ENCODE peak calls at places on chromosomes 7 and 10, in six cellular contexts. R is stimulated activated CD8-positive, alpha-beta memory T cell treated with anti-CD3 and anti-CD28 coated beads, Interleukin-4, amount 100 ng/mL, for 1 hour; X is NCI-H460; C is body of pancreas; Y is activated CD8-positive, alpha-beta memory T cell treated with anti-CD3 and anti-CD28 coated beads for 4 hours; W is breast epithelium. U is an unnamed sample.

GRCh38 chr7:33195264-33195663 is 65.9 kb downstream of the BBS9 start:
- DNase-seq in R (no peak), Y (no peak), C (no peak), W (no peak), X (no peak), U (no peak)

GRCh38 chr7:69654849-69655707 is 56.8 kb downstream of the AUTS2 start:
- DNase-seq in X (no peak), W (no peak), C (no peak), R (no peak), Y (no peak), U (no peak)

GRCh38 chr10:82925547-82925946 is 1050.6 kb downstream of the NRG3 start:
- DNase-seq in C (no peak), Y (no peak), W (no peak), X (no peak), R (no peak), U (no peak)

GRCh38 chr7:114460021-114460420 is 45.4 kb downstream of the FOXP2 start:
- DNase-seq in X (no peak), R (no peak), C (no peak), Y (no peak), W (no peak), U (no peak)

GRCh38 chr10:132869621-132870020 is 72.7 kb downstream of the CFAP46 start:
- DNase-seq in W (no peak), R (no peak), Y (no peak), C (no peak), X (no peak), U (peak)

GRCh38 chr10:18261063-18261462 is 120.8 kb downstream of the CACNB2 start:
- DNase-seq in Y (no peak), X (no peak), R (no peak), W (no peak), C (no peak), U (no peak)

GRCh38 chr10:124155781-124156401 is 62.5 kb upstream of the CHST15 start:
- DNase-seq in R (no peak), X (no peak), C (peak), W (no peak), Y (no peak), U (no peak)

GRCh38 chr10:89534826-89535166 is 598 bp downstream of the SLC16A12 start:
- DNase-seq in X (no peak), C (no peak), Y (no peak), W (no peak), R (no peak), U (no peak)

GRCh38 chr10:120578890-120579289 is 121.9 kb downstream of the PLPP4 start:
- DNase-seq in W (no peak), X (no peak), C (no peak), R (no peak), Y (no peak), U (no peak)

GRCh38 chr10:103543617-103544525 is 50.4 kb downstream of the NEURL1 start:
- DNase-seq in Y (no peak), C (no peak), R (no peak), W (no peak), X (no peak), U (no peak)

GRCh38 chr7:106658504-106659368 is 2.2 kb downstream of the CCDC71L start:
- DNase-seq in Y (no peak), R (no peak), X (no peak), W (no peak), C (no peak), U (no peak)

GRCh38 chr10:110431659-110432058 is 66.0 kb upstream of the DUSP5 start:
- DNase-seq in C (no peak), X (no peak), W (peak), R (no peak), Y (no peak), U (no peak)

GRCh38 chr10:61869772-61870520 is 31.6 kb upstream of the ARID5B start:
- DNase-seq in R (no peak), W (no peak), Y (no peak), C (no peak), X (no peak), U (no peak)

GRCh38 chr10:2928219-2928840 is 139.0 kb upstream of the PFKP start:
- DNase-seq in C (peak), R (peak), Y (no peak), X (peak), W (peak), U (no peak)

GRCh38 chr7:3188946-3189345 is 112.1 kb upstream of the SDK1 start:
- DNase-seq in W (no peak), Y (no peak), R (no peak), C (no peak), X (no peak), U (no peak)

GRCh38 chr10:61136151-61136550 is 192.2 kb upstream of the RHOBTB1 start:
- DNase-seq in R (no peak), C (no peak), X (peak), Y (no peak), W (no peak), U (no peak)

GRCh38 chr7:24965831-24966708 is 13.9 kb downstream of the OSBPL3 start:
- DNase-seq in Y (no peak), C (no peak), R (no peak), W (no peak), X (no peak), U (no peak)

GRCh38 chr7:3588341-3588740 is 287.3 kb downstream of the SDK1 start:
- DNase-seq in Y (no peak), W (no peak), C (no peak), X (no peak), R (no peak), U (no peak)

GRCh38 chr7:41058986-41059741 is 643.7 kb downstream of the INHBA start:
- DNase-seq in X (no peak), C (no peak), W (no peak), Y (no peak), R (no peak), U (no peak)

GRCh38 chr7:2431260-2431867 is 28.0 kb downstream of the CHST12 start:
- DNase-seq in R (peak), X (no peak), Y (no peak), C (no peak), W (no peak), U (no peak)

GRCh38 chr7:118195837-118196474 is 12.0 kb downstream of the LSM8 start:
- DNase-seq in W (no peak), C (peak), R (peak), X (peak), Y (no peak), U (no peak)

GRCh38 chr10:33422779-33423520 is 88.5 kb upstream of the NRP1 start:
- DNase-seq in Y (no peak), C (peak), X (no peak), R (no peak), W (no peak), U (no peak)

GRCh38 chr7:51141451-51141971 is 175.1 kb downstream of the COBL start:
- DNase-seq in C (no peak), Y (no peak), X (no peak), W (no peak), R (no peak), U (no peak)

GRCh38 chr10:33665512-33665911 is 331.0 kb upstream of the NRP1 start:
- DNase-seq in C (no peak), X (no peak), R (no peak), W (no peak), Y (no peak), U (no peak)

GRCh38 chr7:16204953-16205352 is 216.4 kb downstream of the CRPPA start:
- DNase-seq in Y (no peak), X (no peak), C (no peak), W (no peak), R (no peak), U (no peak)

GRCh38 chr10:17918187-17918903 is 33.4 kb upstream of the SLC39A12 start:
- DNase-seq in C (no peak), Y (no peak), R (no peak), X (no peak), W (no peak), U (no peak)

GRCh38 chr10:34713875-34714274 is 101.2 kb downstream of the PARD3 start:
- DNase-seq in X (no peak), C (no peak), R (no peak), Y (no peak), W (no peak), U (no peak)

GRCh38 chr10:28291881-28292297 is 11.0 kb downstream of the MPP7 start:
- DNase-seq in C (no peak), W (no peak), R (no peak), X (peak), Y (peak), U (no peak)

GRCh38 chr7:137715101-137715500 is 131.7 kb downstream of the DGKI start:
- DNase-seq in R (no peak), Y (no peak), X (no peak), W (no peak), C (no peak), U (no peak)

GRCh38 chr10:61157182-61157581 is 213.2 kb upstream of the RHOBTB1 start:
- DNase-seq in R (no peak), Y (no peak), X (no peak), W (no peak), C (no peak), U (no peak)

GRCh38 chr10:123997486-123998196 is 95.8 kb downstream of the CHST15 start:
- DNase-seq in W (no peak), R (no peak), Y (no peak), X (no peak), C (peak), U (peak)

GRCh38 chr7:144723311-144723710 is 112.5 kb downstream of the TPK1 start:
- DNase-seq in X (no peak), R (no peak), C (no peak), Y (no peak), W (no peak), U (no peak)

GRCh38 chr7:106018566-106019338 is 55.7 kb downstream of the CDHR3 start:
- DNase-seq in W (no peak), X (no peak), R (no peak), C (no peak), Y (no peak), U (no peak)

GRCh38 chr10:18501198-18501597 is 150.2 kb downstream of the NSUN6 start:
- DNase-seq in R (no peak), C (no peak), W (no peak), Y (no peak), X (no peak), U (no peak)

GRCh38 chr10:84008878-84009277 is 130.4 kb upstream of the GHITM start:
- DNase-seq in C (no peak), W (no peak), X (peak), Y (no peak), R (no peak), U (no peak)

GRCh38 chr7:11760372-11760771 is 71.6 kb downstream of the THSD7A start:
- DNase-seq in R (no peak), C (no peak), W (no peak), X (no peak), Y (no peak), U (no peak)

GRCh38 chr7:158587425-158588084 is at the start of gene PTPRN2:
- DNase-seq in X (peak), R (peak), W (peak), C (peak), Y (peak), U (peak)

GRCh38 chr7:131745645-131746248 is 189.3 kb upstream of the PODXL start:
- DNase-seq in C (peak), X (peak), W (no peak), R (no peak), Y (no peak), U (no peak)

GRCh38 chr7:92765725-92766124 is 70.6 kb downstream of the CDK6 start:
- DNase-seq in C (no peak), X (peak), W (no peak), R (no peak), Y (no peak), U (no peak)